ENCODE peak calls at places on chromosomes 7 and 10, in five cellular contexts. One of them, this sample, is unnamed.

GRCh38 chr7:117074378-117074777 is 121.1 kb downstream of the ST7 start:
- DNase-seq in osteocyte: no peak
- DNase-seq in Peyer's patch: no peak
- DNase-seq in stomach: no peak
- DNase-seq in mammary epithelial cell: no peak
- DNase-seq in this sample: no peak

GRCh38 chr7:131306777-131307176 is 20.9 kb upstream of the MKLN1 start:
- DNase-seq in stomach: no peak
- DNase-seq in mammary epithelial cell: no peak
- DNase-seq in osteocyte: no peak
- DNase-seq in Peyer's patch: no peak
- DNase-seq in this sample: no peak

GRCh38 chr10:97761331-97761865 is 10.4 kb downstream of the SFRP5 start:
- DNase-seq in stomach: no peak
- DNase-seq in osteocyte: no peak
- DNase-seq in Peyer's patch: no peak
- DNase-seq in mammary epithelial cell: no peak
- DNase-seq in this sample: no peak

GRCh38 chr10:11678074-11678793 is 63.9 kb upstream of the ECHDC3 start:
- DNase-seq in Peyer's patch: peak
- DNase-seq in osteocyte: no peak
- DNase-seq in mammary epithelial cell: peak
- DNase-seq in stomach: peak
- DNase-seq in this sample: peak

GRCh38 chr7:757741-758163 is 30.7 kb upstream of the PRKAR1B start:
- DNase-seq in osteocyte: no peak
- DNase-seq in Peyer's patch: no peak
- DNase-seq in stomach: no peak
- DNase-seq in mammary epithelial cell: no peak
- DNase-seq in this sample: no peak

GRCh38 chr10:69864321-69864720 is 62.6 kb downstream of the COL13A1 start:
- DNase-seq in Peyer's patch: no peak
- DNase-seq in stomach: no peak
- DNase-seq in mammary epithelial cell: peak
- DNase-seq in osteocyte: no peak
- DNase-seq in this sample: no peak

GRCh38 chr10:110413049-110413783 is 84.5 kb upstream of the DUSP5 start:
- DNase-seq in mammary epithelial cell: no peak
- DNase-seq in stomach: no peak
- DNase-seq in Peyer's patch: no peak
- DNase-seq in osteocyte: no peak
- DNase-seq in this sample: no peak

GRCh38 chr10:87837445-87837844 is 19.4 kb upstream of the ATAD1 start:
- DNase-seq in stomach: no peak
- DNase-seq in Peyer's patch: no peak
- DNase-seq in mammary epithelial cell: no peak
- DNase-seq in osteocyte: no peak
- DNase-seq in this sample: no peak

GRCh38 chr7:70599446-70600190 is 532.3 kb upstream of the GALNT17 start:
- DNase-seq in osteocyte: no peak
- DNase-seq in mammary epithelial cell: peak
- DNase-seq in Peyer's patch: no peak
- DNase-seq in stomach: peak
- DNase-seq in this sample: no peak

GRCh38 chr7:16504019-16504418 is 22.6 kb upstream of the LRRC72 start:
- DNase-seq in osteocyte: no peak
- DNase-seq in Peyer's patch: no peak
- DNase-seq in stomach: no peak
- DNase-seq in mammary epithelial cell: no peak
- DNase-seq in this sample: no peak

GRCh38 chr10:32038777-32039176 is 17.4 kb downstream of the KIF5B start:
- DNase-seq in mammary epithelial cell: no peak
- DNase-seq in Peyer's patch: no peak
- DNase-seq in osteocyte: no peak
- DNase-seq in stomach: no peak
- DNase-seq in this sample: no peak

GRCh38 chr10:97401455-97401919 is 347 bp upstream of the RRP12 start:
- DNase-seq in stomach: no peak
- DNase-seq in osteocyte: no peak
- DNase-seq in Peyer's patch: no peak
- DNase-seq in mammary epithelial cell: no peak
- DNase-seq in this sample: no peak

DNA sequence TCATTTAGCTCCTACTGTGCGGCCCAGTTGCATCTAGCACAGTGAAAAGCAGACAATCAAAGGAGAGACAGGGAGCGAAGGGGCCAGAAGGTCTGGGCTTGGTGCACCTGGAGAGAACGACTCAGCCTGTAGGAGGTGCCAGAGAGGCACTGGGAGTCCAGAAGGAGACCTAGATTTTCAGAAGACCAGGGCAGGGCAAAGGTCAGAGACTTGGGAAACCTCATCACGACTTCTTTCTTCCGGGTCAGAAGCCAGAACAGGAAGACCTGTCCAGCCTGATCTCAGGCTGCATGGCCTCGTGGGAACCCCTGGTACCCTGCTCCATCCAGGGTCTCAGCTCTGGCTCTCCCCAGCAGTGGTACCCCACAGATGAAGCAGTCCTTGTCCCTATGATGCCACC is 5.2 kb downstream of the AGAP3 start:
- DNase-seq in mammary epithelial cell: no peak
- DNase-seq in Peyer's patch: no peak
- DNase-seq in osteocyte: no peak
- DNase-seq in stomach: no peak
- DNase-seq in this sample: no peak
- TF ChIP-seq CTCF in mammary epithelial cell: peak
- TF ChIP-seq CTCF in Peyer's patch: peak
- TF ChIP-seq CTCF in osteocyte: peak
- TF ChIP-seq CTCF in stomach: no peak
- TF ChIP-seq CTCF in this sample: peak

DNA sequence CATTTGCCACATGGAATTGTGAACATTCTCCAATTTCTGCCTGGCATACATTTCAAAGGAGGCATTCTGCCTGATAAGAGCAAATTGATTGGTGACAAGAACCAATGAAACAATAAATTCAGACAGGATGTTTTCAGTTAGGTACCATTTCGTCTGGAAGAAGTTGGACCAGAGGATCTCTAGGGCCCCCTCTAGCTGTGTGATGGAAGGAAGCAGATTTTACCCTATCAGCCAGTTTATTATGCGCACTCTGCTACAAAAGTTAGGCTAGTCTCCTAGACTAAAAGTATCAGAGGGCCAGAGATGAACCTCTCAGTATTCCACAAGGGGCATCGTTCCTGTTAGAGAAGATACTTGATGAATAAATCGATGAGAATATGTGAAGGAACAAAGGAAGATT is 118.0 kb downstream of the BUB3 start:
- DNase-seq in mammary epithelial cell: no peak
- DNase-seq in Peyer's patch: no peak
- DNase-seq in osteocyte: no peak
- DNase-seq in stomach: no peak
- DNase-seq in this sample: no peak
- TF ChIP-seq CTCF in mammary epithelial cell: peak
- TF ChIP-seq CTCF in Peyer's patch: no peak
- TF ChIP-seq CTCF in osteocyte: no peak
- TF ChIP-seq CTCF in stomach: no peak
- TF ChIP-seq CTCF in this sample: peak

DNA sequence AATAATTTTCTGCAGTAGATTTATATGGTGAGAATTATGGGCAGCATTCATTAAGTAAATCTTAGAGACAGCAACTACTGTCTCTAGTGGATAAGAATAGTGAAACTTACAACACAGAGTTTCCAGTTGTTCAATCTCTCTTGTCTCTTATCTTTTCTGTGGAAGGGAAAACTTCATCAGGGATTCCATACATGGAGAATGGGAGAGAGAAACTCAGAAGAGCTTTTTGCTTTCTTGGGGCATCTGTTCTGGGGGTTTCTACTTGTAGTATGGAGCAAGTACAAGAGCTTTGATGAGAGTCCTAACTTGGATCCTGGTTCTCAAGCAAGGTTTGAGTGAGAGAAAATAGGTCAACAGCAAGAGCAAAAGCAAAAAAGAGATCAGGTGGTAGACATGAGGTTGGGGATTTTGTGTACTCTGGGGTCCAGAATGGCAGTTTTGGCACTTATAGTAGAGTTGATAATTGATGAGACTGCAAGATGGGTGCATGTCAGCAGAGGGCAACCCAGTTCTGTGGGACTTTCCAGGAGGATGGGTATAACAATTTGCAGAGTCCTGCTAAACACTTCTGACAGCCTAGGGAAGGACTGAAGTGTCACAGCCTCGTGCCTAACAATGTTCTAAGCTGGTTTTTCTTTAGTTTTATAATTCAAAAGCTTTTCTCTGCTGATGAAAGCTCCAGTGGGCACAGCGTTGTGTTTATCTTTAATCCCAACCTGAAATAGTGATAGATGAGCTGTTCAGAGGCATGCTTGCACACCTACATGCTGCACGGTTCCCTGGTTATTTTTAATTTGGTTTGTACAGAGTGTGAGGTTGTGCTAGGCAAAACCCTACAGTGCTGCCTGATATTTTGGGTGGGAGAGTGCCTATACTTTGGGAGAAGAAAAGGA is 32.0 kb upstream of the STRIP2 start:
- DNase-seq in stomach: no peak
- DNase-seq in Peyer's patch: no peak
- DNase-seq in mammary epithelial cell: no peak
- DNase-seq in osteocyte: no peak
- DNase-seq in this sample: no peak
- TF ChIP-seq CTCF in stomach: no peak
- TF ChIP-seq CTCF in Peyer's patch: no peak
- TF ChIP-seq CTCF in mammary epithelial cell: peak
- TF ChIP-seq CTCF in osteocyte: no peak
- TF ChIP-seq CTCF in this sample: peak

GRCh38 chr7:91566333-91566732 is 302.1 kb downstream of the FZD1 start:
- DNase-seq in osteocyte: no peak
- DNase-seq in mammary epithelial cell: no peak
- DNase-seq in Peyer's patch: no peak
- DNase-seq in stomach: no peak
- DNase-seq in this sample: no peak

GRCh38 chr7:91568138-91568537 is 303.9 kb downstream of the FZD1 start:
- DNase-seq in mammary epithelial cell: no peak
- DNase-seq in stomach: no peak
- DNase-seq in Peyer's patch: no peak
- DNase-seq in osteocyte: no peak
- DNase-seq in this sample: no peak

GRCh38 chr7:91567111-91568012 is 303.1 kb downstream of the FZD1 start:
- DNase-seq in stomach: no peak
- DNase-seq in mammary epithelial cell: no peak
- DNase-seq in osteocyte: no peak
- DNase-seq in Peyer's patch: no peak
- DNase-seq in this sample: no peak

GRCh38 chr7:91564101-91564500 is 299.9 kb downstream of the FZD1 start:
- DNase-seq in osteocyte: no peak
- DNase-seq in Peyer's patch: no peak
- DNase-seq in mammary epithelial cell: no peak
- DNase-seq in stomach: no peak
- DNase-seq in this sample: no peak

GRCh38 chr7:91565499-91566331 is 301.5 kb downstream of the FZD1 start:
- DNase-seq in stomach: peak
- DNase-seq in osteocyte: no peak
- DNase-seq in Peyer's patch: no peak
- DNase-seq in mammary epithelial cell: no peak
- DNase-seq in this sample: no peak
- TF ChIP-seq CTCF in stomach: no peak
- TF ChIP-seq CTCF in osteocyte: no peak
- TF ChIP-seq CTCF in Peyer's patch: no peak
- TF ChIP-seq CTCF in mammary epithelial cell: no peak
- TF ChIP-seq CTCF in this sample: no peak